ENCODE peak calls at places on chromosomes 1 and 21, in four cellular contexts. A, P, Y and X are unnamed samples.

GRCh38 chr1:25820247-25821111 is 725 bp downstream of the MTFR1L start:
- DNase-seq in P (peak; percentile 61), Y (peak; percentile 69), A (peak; percentile 87), X (peak; percentile 32)

GRCh38 chr21:37687001-37687400 is 229.3 kb downstream of the KCNJ6 start:
- DNase-seq in A (no peak), Y (no peak), P (no peak), X (no peak)

GRCh38 chr1:36125129-36125991 is at the start of gene COL8A2:
- DNase-seq in P (no peak), A (no peak), Y (no peak), X (no peak)

GRCh38 chr1:177206831-177207230 is 36.1 kb downstream of the BRINP2 start:
- DNase-seq in A (no peak), P (peak; percentile 28), Y (no peak), X (no peak)

GRCh38 chr21:22125581-22125980 is 1127.4 kb downstream of the NCAM2 start:
- DNase-seq in A (no peak), Y (no peak), P (no peak), X (no peak)

GRCh38 chr1:248838357-248839167 is 538 bp downstream of the ZNF672 start:
- DNase-seq in A (peak; percentile 85), Y (peak; percentile 80), P (peak; percentile 80), X (peak; percentile 89)

GRCh38 chr1:205590777-205591513 is 40.9 kb downstream of the ELK4 start:
- DNase-seq in A (no peak), P (no peak), Y (no peak), X (no peak)

GRCh38 chr1:178055779-178056471 is 38.0 kb upstream of the RASAL2 start:
- DNase-seq in Y (peak; percentile 81), A (no peak), P (peak; percentile 25), X (peak; percentile 66)

GRCh38 chr1:246503341-246503740 is 3.7 kb downstream of the SMYD3 start:
- DNase-seq in P (peak; percentile 33), A (no peak), Y (no peak), X (no peak)

GRCh38 chr1:115975569-115976061 is 698 bp upstream of the SLC22A15 start:
- DNase-seq in Y (no peak), A (no peak), P (no peak), X (no peak)

GRCh38 chr1:1199141-1199960 is 7.0 kb downstream of the TNFRSF18 start:
- DNase-seq in P (no peak), A (no peak), Y (no peak), X (no peak)

GRCh38 chr1:220874201-220874655 is 5.0 kb upstream of the HLX start:
- DNase-seq in P (peak; percentile 66), Y (peak; percentile 32), A (peak; percentile 44), X (peak; percentile 34)

GRCh38 chr1:109484519-109484975 is 842 bp downstream of the ATXN7L2 start:
- DNase-seq in Y (no peak), A (no peak), P (no peak), X (no peak)

DNA sequence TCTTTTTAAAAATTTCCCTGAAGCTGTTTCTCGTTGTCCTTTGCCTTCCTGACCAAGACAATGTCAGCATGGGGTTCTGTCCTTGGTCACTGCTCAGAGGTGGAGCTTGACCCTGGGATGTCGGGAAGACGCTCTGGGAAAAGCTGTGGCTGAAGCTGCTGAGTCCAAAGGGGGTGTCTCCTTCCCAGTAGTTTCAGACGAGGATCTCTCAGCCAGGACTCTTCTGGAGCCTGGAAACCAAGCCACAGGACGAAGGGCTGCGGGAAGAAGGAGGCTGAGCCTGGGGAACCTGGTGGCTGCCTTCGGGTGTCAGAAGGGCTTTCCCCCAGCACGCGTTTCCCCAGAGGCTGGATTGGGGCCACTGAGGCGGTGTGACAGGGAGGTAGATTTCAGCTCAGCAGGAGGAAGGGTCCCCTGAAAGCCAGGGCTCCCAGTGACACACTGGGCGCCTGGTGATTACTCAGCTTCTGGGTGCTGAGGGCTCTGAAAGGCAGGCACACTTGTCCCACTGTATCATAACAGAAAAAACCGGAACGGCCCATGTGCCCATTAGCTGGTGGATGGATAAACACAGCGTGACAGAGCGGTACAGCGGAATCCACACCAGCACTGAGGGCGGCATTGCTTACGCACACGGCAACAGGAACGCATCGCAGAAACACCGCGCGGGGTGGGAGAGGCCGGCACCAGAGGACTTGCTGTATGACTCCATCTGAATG is 5.0 kb upstream of the KRTAP12-1 start:
- DNase-seq in P (no peak), Y (no peak), A (no peak), X (no peak)
- TF ChIP-seq MAZ in P (no peak), Y (no peak), A (no peak), X (no peak)

GRCh38 chr1:43348343-43348808 is 10.4 kb upstream of the CDC20 start:
- DNase-seq in A (no peak), Y (peak; percentile 26), P (no peak), X (no peak)

GRCh38 chr1:43349594-43350306 is 9.0 kb upstream of the CDC20 start:
- DNase-seq in A (no peak), Y (no peak), P (peak; percentile 92), X (no peak)

GRCh38 chr1:43350976-43351375 is 7.8 kb upstream of the CDC20 start:
- DNase-seq in P (no peak), A (no peak), Y (no peak), X (no peak)

GRCh38 chr1:43346636-43347035 is 9.0 kb downstream of the MPL start:
- DNase-seq in Y (no peak), P (no peak), A (no peak), X (no peak)

GRCh38 chr1:43348809-43349593 is 9.8 kb upstream of the CDC20 start:
- DNase-seq in Y (peak; percentile 85), A (peak; percentile 37), P (no peak), X (peak; percentile 89)
- TF ChIP-seq MAZ in Y (peak; percentile 35), A (no peak), P (no peak), X (peak; percentile 5)

GRCh38 chr1:53680868-53681267 is 58.1 kb downstream of the GLIS1 start:
- DNase-seq in A (no peak), Y (no peak), P (no peak), X (no peak)

GRCh38 chr1:53682881-53683280 is 56.1 kb downstream of the GLIS1 start:
- DNase-seq in P (no peak), Y (no peak), A (no peak), X (no peak)

GRCh38 chr1:53682369-53682685 is 56.6 kb downstream of the GLIS1 start:
- DNase-seq in Y (no peak), A (no peak), P (no peak), X (no peak)

GRCh38 chr1:53683986-53684740 is 54.8 kb downstream of the GLIS1 start:
- DNase-seq in Y (peak; percentile 17), A (no peak), P (no peak), X (no peak)

DNA sequence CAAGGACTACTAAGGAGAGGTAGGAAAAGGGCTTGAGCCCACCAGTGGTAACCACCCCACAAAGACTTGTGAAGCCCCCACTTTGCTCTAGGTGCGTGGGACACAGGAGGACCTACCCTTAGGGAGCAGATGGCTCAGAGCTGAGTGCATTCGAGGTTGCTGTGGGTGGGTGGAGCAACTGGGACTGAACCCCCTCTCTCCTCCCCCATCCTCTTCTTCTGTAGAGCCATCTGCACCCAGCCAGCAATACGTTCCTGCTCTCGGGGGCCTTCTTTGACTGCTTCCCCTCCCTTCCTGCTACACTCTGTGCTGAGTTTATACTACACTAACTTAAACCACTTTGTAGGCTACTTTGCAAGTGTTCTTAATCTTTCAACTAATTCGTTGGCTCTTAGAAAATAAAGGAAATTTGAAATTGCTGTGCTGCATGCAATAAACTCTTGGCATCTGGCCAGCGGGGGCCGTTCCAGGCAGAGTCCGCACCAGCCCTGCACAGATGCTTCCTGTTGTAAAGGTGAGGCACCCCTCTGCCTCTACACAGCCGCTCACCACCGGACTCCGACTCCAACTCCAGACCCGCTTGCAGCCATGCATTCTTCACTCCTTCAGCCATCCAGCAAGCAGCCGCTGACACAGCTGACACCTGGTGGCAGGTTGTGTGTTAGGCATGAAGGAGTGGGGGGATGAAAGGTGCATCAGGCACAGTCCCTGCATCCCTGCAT is 57.2 kb downstream of the GLIS1 start:
- DNase-seq in Y (peak; percentile 41), A (peak; percentile 53), P (peak; percentile 24), X (peak; percentile 36)
- TF ChIP-seq MAZ in Y (no peak), A (no peak), P (no peak), X (no peak)

GRCh38 chr21:34020005-34020847 is 53.2 kb upstream of the MRPS6 start:
- DNase-seq in Y (peak; percentile 19), P (no peak), A (no peak), X (peak; percentile 6)
- TF ChIP-seq MAZ in Y (no peak), P (no peak), A (no peak), X (no peak)